ENCODE peak calls at places on chromosomes 1 and 21, in eight cellular contexts. T is NCI-H1436; V is stimulated activated CD8-positive, alpha-beta memory T cell treated with anti-CD3 and anti-CD28 coated beads, Interleukin-15, amount 100 ng/mL, for 4 hours; E is kidney epithelial cell; I is NCI-H2171; J is GM12865; N is caudate nucleus; B is activated T-helper 1 cell treated with Interleukin-2 at 50 U/mL for 16 hours. H is an unnamed sample.

GRCh38 chr21:45990741-45991605 is 9.4 kb downstream of the COL6A1 start:
- DNase-seq in T (no peak), V (no peak), E (no peak), I (no peak), J (no peak), N (no peak), B (no peak), H (no peak)

GRCh38 chr1:174243451-174244000 is 84.2 kb downstream of the RABGAP1L start:
- DNase-seq in T (no peak), V (no peak), E (no peak), I (no peak), J (no peak), N (no peak), B (no peak), H (peak)

GRCh38 chr1:22702255-22702654 is 8.4 kb upstream of the EPHB2 start:
- DNase-seq in T (no peak), V (no peak), E (no peak), I (no peak), J (no peak), N (no peak), B (no peak), H (no peak)

GRCh38 chr1:66320231-66320630 is 213.7 kb upstream of the SGIP1 start:
- DNase-seq in T (no peak), V (no peak), E (no peak), I (no peak), J (no peak), N (no peak), B (no peak), H (no peak)

GRCh38 chr21:45473496-45474322 is 68.5 kb downstream of the SLC19A1 start:
- DNase-seq in T (no peak), V (no peak), E (no peak), I (no peak), J (no peak), N (no peak), B (no peak), H (peak)

GRCh38 chr1:247919952-247920351 is at the start of gene OR2T8:
- DNase-seq in T (no peak), V (no peak), E (no peak), I (no peak), J (no peak), N (no peak), B (no peak), H (no peak)

GRCh38 chr21:45318556-45319341 is 31.1 kb upstream of the POFUT2 start:
- DNase-seq in T (no peak), V (no peak), E (no peak), I (no peak), J (no peak), N (no peak), B (no peak), H (peak)

GRCh38 chr1:93414749-93415148 is 33.2 kb upstream of the FNBP1L start:
- DNase-seq in T (no peak), V (no peak), E (no peak), I (no peak), J (no peak), N (no peak), B (no peak), H (no peak)

GRCh38 chr21:45993210-45994085 is 11.9 kb downstream of the COL6A1 start:
- DNase-seq in T (no peak), V (no peak), E (no peak), I (no peak), J (no peak), N (no peak), B (no peak), H (no peak)

GRCh38 chr21:16279658-16280581 is 550.1 kb downstream of the USP25 start:
- DNase-seq in T (no peak), V (no peak), E (no peak), I (no peak), J (no peak), N (peak), B (no peak), H (peak)

GRCh38 chr1:36350659-36351171 is 27.3 kb upstream of the EVA1B start:
- DNase-seq in T (no peak), V (no peak), E (no peak), I (no peak), J (peak), N (peak), B (peak), H (peak)

GRCh38 chr1:243718893-243719292 is 131.2 kb downstream of the AKT3 start:
- DNase-seq in T (no peak), V (no peak), E (peak), I (no peak), J (no peak), N (no peak), B (no peak), H (peak)

GRCh38 chr1:161162052-161162451 is 2.8 kb downstream of the USP21 start:
- DNase-seq in T (no peak), V (no peak), E (no peak), I (no peak), J (no peak), N (no peak), B (no peak), H (no peak)

GRCh38 chr1:183370399-183371058 is 47.7 kb downstream of the NMNAT2 start:
- DNase-seq in T (no peak), V (no peak), E (no peak), I (no peak), J (no peak), N (no peak), B (no peak), H (no peak)

GRCh38 chr1:86773331-86774288 is 69.2 kb downstream of the SH3GLB1 start:
- DNase-seq in T (no peak), V (no peak), E (no peak), I (no peak), J (no peak), N (no peak), B (no peak), H (peak)

GRCh38 chr1:243354511-243355153 is 98.8 kb downstream of the SDCCAG8 start:
- DNase-seq in T (no peak), V (no peak), E (no peak), I (no peak), J (peak), N (no peak), B (no peak), H (peak)

GRCh38 chr1:18618546-18619466 is 11.8 kb upstream of the PAX7 start:
- DNase-seq in T (no peak), V (no peak), E (peak), I (no peak), J (no peak), N (no peak), B (no peak), H (peak)

GRCh38 chr1:204462229-204462561 is 32.4 kb downstream of the PIK3C2B start:
- DNase-seq in T (no peak), V (no peak), E (no peak), I (no peak), J (no peak), N (no peak), B (no peak), H (no peak)

GRCh38 chr1:100400332-100400933 is 48.1 kb downstream of the CDC14A start:
- DNase-seq in T (no peak), V (peak), E (no peak), I (no peak), J (peak), N (peak), B (peak), H (peak)

GRCh38 chr1:237071641-237072420 is 29.8 kb downstream of the RYR2 start:
- DNase-seq in T (no peak), V (no peak), E (no peak), I (no peak), J (no peak), N (no peak), B (no peak), H (no peak)

GRCh38 chr1:240906477-240906876 is 294.5 kb upstream of the GREM2 start:
- DNase-seq in T (peak), V (no peak), E (no peak), I (no peak), J (no peak), N (no peak), B (no peak), H (peak)

GRCh38 chr1:145692785-145693443 is 14.3 kb downstream of the PDZK1 start:
- DNase-seq in T (no peak), V (no peak), E (no peak), I (no peak), J (no peak), N (no peak), B (no peak), H (peak)

GRCh38 chr1:227895828-227896685 is 51.7 kb downstream of the WNT9A start:
- DNase-seq in T (no peak), V (no peak), E (no peak), I (no peak), J (no peak), N (peak), B (no peak), H (no peak)

GRCh38 chr1:242454262-242455051 is 70.0 kb downstream of the PLD5 start:
- DNase-seq in T (peak), V (no peak), E (no peak), I (peak), J (peak), N (no peak), B (no peak), H (peak)

GRCh38 chr1:15931884-15932283 is 44.0 kb downstream of the ZBTB17 start:
- DNase-seq in T (no peak), V (no peak), E (no peak), I (no peak), J (no peak), N (no peak), B (no peak), H (no peak)

GRCh38 chr1:152003846-152004442 is 10.3 kb upstream of the S100A10 start:
- DNase-seq in T (no peak), V (no peak), E (no peak), I (no peak), J (no peak), N (no peak), B (no peak), H (no peak)

GRCh38 chr21:31630062-31630711 is 29.3 kb upstream of the SOD1 start:
- DNase-seq in T (no peak), V (no peak), E (peak), I (no peak), J (no peak), N (no peak), B (no peak), H (peak)

H was measured in iris pigment epithelial cell.